ENCODE peak calls at places on chromosome 21, in four cellular contexts. X is Panc1, K is fibroblast of mammary gland, Q is brain microvascular endothelial cell. B is an unnamed sample.

GRCh38 chr21:33763573-33763881 is 121.2 kb downstream of the ITSN1 start:
- DNase-seq in X (no peak), Q (no peak), K (no peak), B (no peak)

GRCh38 chr21:32772281-32773047 is 909 bp upstream of the PAXBP1 start:
- DNase-seq in Q (no peak), K (peak), X (no peak), B (no peak)

GRCh38 chr21:26140185-26140584 is 30.4 kb downstream of the APP start:
- DNase-seq in X (peak), K (peak), Q (peak), B (peak)

GRCh38 chr21:17819878-17820232 is 699 bp upstream of the C21orf91 start:
- DNase-seq in Q (no peak), K (no peak), X (no peak), B (no peak)

GRCh38 chr21:16794944-16795343 is 717.9 kb upstream of the CXADR start:
- DNase-seq in Q (peak), K (peak), X (peak), B (peak)

GRCh38 chr21:32021319-32022027 is 148.7 kb downstream of the HUNK start:
- DNase-seq in Q (no peak), X (no peak), K (no peak), B (peak)

GRCh38 chr21:16773206-16773605 is 739.6 kb upstream of the CXADR start:
- DNase-seq in Q (no peak), K (no peak), X (no peak), B (no peak)

GRCh38 chr21:31198575-31198974 is 145.5 kb downstream of the TIAM1 start:
- DNase-seq in X (peak), K (peak), Q (peak), B (no peak)

GRCh38 chr21:22019766-22020165 is 1021.6 kb downstream of the NCAM2 start:
- DNase-seq in Q (no peak), X (no peak), K (no peak), B (peak)

GRCh38 chr21:26297856-26298255 is 127.3 kb upstream of the APP start:
- DNase-seq in K (no peak), X (no peak), Q (no peak), B (no peak)

GRCh38 chr21:38820471-38821239 is 14.9 kb downstream of the ETS2 start:
- DNase-seq in K (no peak), Q (no peak), X (no peak), B (no peak)

GRCh38 chr21:38979271-38980196 is 173.8 kb downstream of the ETS2 start:
- DNase-seq in X (no peak), K (peak), Q (no peak), B (no peak)

DNA sequence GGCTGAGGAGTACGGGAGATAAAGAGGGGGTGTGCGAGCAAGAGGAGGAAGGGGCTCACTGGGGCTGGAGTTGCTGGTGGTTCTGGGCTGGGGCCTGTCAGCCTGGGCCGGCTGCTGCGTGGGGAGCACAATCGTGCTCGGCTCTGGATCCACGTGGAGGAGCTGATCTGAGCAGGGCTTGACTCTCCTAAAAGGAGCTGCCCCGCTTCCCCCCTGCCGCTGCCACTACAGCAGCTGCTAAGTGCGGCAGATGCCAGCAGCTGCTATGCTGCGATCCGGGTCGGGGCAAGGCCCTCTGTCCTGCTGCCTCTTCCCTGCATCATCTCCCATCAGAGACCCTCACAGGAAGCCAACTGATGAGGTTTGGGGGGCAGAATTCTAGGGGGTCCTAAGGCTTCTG is 165.9 kb downstream of the PCBP3 start:
- DNase-seq in K (no peak), X (no peak), Q (no peak), B (no peak)
- H3K4me3 ChIP-seq in K (no peak), X (no peak), Q (no peak), B (no peak)

GRCh38 chr21:42144679-42145568 is 73.8 kb downstream of the UMODL1 start:
- DNase-seq in K (no peak), Q (no peak), X (no peak), B (no peak)

GRCh38 chr21:42146251-42146805 is 72.6 kb upstream of the ABCG1 start:
- DNase-seq in K (no peak), Q (no peak), X (no peak), B (no peak)

GRCh38 chr21:42144221-42144620 is 73.1 kb downstream of the UMODL1 start:
- DNase-seq in X (no peak), K (no peak), Q (no peak), B (no peak)

GRCh38 chr21:42146821-42147220 is 72.1 kb upstream of the ABCG1 start:
- DNase-seq in K (no peak), X (no peak), Q (no peak), B (no peak)

GRCh38 chr21:42145569-42146250 is 73.2 kb upstream of the ABCG1 start:
- DNase-seq in X (no peak), Q (peak), K (peak), B (no peak)
- TF ChIP-seq CTCF in X (peak), Q (peak), K (peak), B (peak)

DNA sequence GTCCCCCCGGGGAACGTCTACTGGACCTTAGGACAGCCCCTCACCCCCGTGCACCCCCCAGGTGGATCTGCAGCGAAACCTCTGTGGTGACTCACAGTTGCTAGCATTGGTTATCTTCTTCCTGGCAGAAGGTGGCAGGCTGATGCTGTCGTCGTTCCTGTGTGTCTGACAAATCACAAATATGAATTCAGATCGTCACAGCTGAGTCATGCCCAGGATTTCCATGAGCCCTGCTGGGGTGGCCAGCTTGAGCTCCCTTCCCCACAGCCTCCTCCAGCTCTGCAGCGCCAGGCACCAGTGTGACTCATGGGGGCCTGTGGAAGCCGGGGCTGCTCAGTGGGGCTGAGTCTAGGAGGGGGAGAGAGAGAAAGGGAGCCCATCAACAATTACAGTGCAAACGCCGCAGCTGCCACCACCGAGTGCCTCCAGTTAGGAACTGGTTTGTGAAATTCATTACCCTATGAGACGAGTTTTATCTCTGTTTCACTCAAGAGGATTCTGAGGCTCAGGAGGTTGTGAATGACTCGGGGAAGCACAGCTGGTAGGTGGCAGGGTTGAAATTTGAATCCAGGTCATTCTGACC is 197.9 kb downstream of the DYRK1A start:
- DNase-seq in Q (peak), X (peak), K (peak), B (peak)
- H3K4me3 ChIP-seq in Q (peak), X (peak), K (peak), B (peak)

GRCh38 chr21:36584980-36585940 is 105.3 kb upstream of the CLDN14 start:
- DNase-seq in K (no peak), X (no peak), Q (no peak), B (no peak)

GRCh38 chr21:36591326-36591970 is 107.5 kb upstream of the SIM2 start:
- DNase-seq in K (no peak), X (no peak), Q (no peak), B (no peak)

GRCh38 chr21:36587388-36587787 is 107.5 kb upstream of the CLDN14 start:
- DNase-seq in K (peak), Q (peak), X (no peak), B (no peak)

GRCh38 chr21:36583591-36583990 is 103.7 kb upstream of the CLDN14 start:
- DNase-seq in Q (no peak), X (no peak), K (no peak), B (no peak)

DNA sequence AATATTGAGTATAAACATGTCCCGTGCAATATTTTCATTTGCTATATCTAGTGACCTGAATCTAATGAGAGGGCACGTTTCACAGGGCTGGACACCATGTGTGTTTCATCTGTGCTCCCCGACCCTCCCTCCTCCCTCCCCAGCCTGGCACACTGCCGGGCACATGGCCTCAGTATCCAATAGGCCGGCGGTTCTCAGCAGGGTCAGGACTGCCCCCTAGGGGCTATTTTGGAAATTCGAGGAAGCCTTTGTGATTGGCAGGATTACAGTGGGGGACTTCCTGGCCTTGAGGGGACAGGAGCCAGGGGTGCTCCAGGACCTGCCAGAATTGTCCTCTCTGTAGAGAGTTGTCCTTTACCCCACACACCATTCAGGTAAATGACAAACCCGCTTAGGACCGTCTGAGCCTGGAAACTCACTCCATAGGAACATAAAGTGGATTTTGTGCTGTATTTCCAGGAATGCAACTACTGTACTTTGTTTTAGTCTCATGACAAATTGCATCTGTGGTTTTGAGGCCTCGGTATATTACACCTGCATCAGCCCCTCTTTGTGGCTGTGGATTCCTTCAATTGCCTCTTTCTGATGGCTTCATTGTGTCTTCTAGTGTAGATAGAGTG is 109.5 kb upstream of the SIM2 start:
- DNase-seq in K (peak), Q (peak), X (no peak), B (no peak)
- TF ChIP-seq CTCF in K (peak), Q (peak), X (peak), B (peak)

DNA sequence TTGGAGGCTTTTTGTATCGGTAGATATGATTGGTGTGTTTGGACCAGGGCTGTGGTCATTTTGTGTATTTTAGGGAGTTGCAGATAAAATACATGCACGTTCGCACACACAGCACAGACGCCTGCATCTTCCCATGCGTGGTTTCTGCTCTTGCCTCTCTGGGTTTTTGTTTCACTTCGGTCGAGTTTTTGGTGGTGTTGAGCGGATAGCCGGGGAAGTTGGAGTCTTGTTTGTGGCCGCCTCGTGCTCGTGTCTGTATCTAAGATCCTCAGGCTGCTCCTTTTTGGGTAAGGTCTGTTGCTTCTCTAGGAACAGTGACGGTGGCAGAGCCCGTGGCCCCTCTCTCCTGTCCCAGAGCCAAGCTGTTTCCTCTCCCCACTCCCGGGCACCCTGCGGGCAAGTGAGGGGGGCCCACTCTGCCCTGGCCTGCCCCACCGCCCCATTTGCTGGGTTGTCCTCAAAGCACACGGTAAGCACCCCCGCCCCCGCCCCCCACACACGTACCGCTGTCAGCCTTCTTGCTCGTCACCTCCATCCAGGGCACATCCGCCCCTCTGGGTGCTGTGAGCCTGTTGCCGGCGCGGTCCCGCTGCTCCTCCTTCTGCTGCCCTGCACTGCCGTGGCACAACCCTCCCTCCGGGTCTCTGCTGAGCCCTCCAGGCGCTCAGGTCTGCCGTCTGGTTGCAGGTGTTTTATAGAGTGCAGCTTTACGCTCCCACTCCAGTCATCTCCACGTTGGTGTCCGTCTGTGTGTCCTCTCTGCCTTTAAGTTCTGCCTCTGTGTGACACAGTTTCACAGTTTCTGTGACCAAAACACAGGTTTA is 51.9 kb downstream of the AGPAT3 start:
- DNase-seq in X (no peak), Q (no peak), K (no peak), B (no peak)
- H3K4me3 ChIP-seq in X (no peak), Q (no peak), K (no peak), B (no peak)

GRCh38 chr21:43979654-43980053 is 32.5 kb upstream of the TRAPPC10 start:
- DNase-seq in X (no peak), Q (no peak), K (no peak), B (no peak)
- TF ChIP-seq CTCF in X (no peak), Q (peak), K (no peak), B (no peak)